ENCODE peak calls at places on chromosomes 11 and 22, in five cellular contexts. A is mammary epithelial cell; P is NCI-H1105; U is stomach; H is stimulated activated CD4-positive, alpha-beta T cell treated with anti-CD3 and anti-CD28 coated beads, Interleukin-2, amount 100 ng/mL, for 24 hours. K is an unnamed sample.
A peak's percentile ranks its signal among the peaks of the same experiment; 100 is the strongest.

GRCh38 chr22:46355369-46355995 is 20.0 kb downstream of the TRMU start:
- DNase-seq in H (peak; percentile 68), P (no peak), U (peak; percentile 80), A (peak; percentile 56), K (peak; percentile 70)

GRCh38 chr11:74634537-74634936 is 42.2 kb downstream of the POLD3 start:
- DNase-seq in P (no peak), A (peak; percentile 93), H (no peak), U (no peak), K (peak; percentile 6)

GRCh38 chr11:75389276-75389605 is 10.1 kb upstream of the RPS3 start:
- DNase-seq in U (no peak), P (no peak), H (no peak), A (no peak), K (no peak)

GRCh38 chr11:1091332-1092083 is 16.8 kb downstream of the MUC2 start:
- DNase-seq in A (no peak), U (no peak), P (no peak), H (no peak), K (no peak)

GRCh38 chr11:70577258-70577603 is 178.9 kb downstream of the CTTN start:
- DNase-seq in H (no peak), A (no peak), P (no peak), U (no peak), K (no peak)

GRCh38 chr11:96026310-96026709 is 102.4 kb upstream of the MTMR2 start:
- DNase-seq in P (no peak), H (no peak), U (no peak), A (no peak), K (no peak)

GRCh38 chr22:36548606-36549005 is 19.6 kb upstream of the EIF3D start:
- DNase-seq in H (no peak), P (no peak), U (no peak), A (no peak), K (no peak)

GRCh38 chr22:38864361-38865191 is 7.4 kb downstream of the CBX6 start:
- DNase-seq in P (no peak), H (no peak), A (no peak), U (peak; percentile 70), K (no peak)

GRCh38 chr11:86617502-86617901 is 54.9 kb downstream of the ME3 start:
- DNase-seq in U (no peak), A (no peak), H (no peak), P (no peak), K (no peak)

GRCh38 chr11:70735976-70736375 is 337.6 kb downstream of the CTTN start:
- DNase-seq in P (no peak), A (no peak), U (no peak), H (no peak), K (no peak)

GRCh38 chr22:31947296-31947695 is 3.0 kb downstream of the YWHAH start:
- DNase-seq in U (no peak), H (peak; percentile 28), A (peak; percentile 46), P (no peak), K (peak; percentile 82)

GRCh38 chr11:114080219-114080618 is 20.7 kb downstream of the ZBTB16 start:
- DNase-seq in A (no peak), U (no peak), P (no peak), H (no peak), K (no peak)

K was measured in NAMALWA.